ENCODE peak calls at places on chromosomes 1 and 21, in seven cellular contexts. P, W, V, U, I, B and G are unnamed samples. For H3K4me1, the result is how much of the 10 kb centered on the place peaks cover.

GRCh38 chr1:91546876-91547275 is 46.2 kb downstream of the CDC7 start:
- DNase-seq in P (no peak), W (no peak), V (no peak), U (no peak), I (no peak), B (no peak), G (no peak)

GRCh38 chr1:21436488-21437340 is 3.2 kb upstream of the NBPF3 start:
- DNase-seq in P (no peak), W (no peak), V (no peak), U (peak), I (no peak), B (no peak), G (no peak)

GRCh38 chr1:226875641-226876295 is 5.4 kb downstream of the PSEN2 start:
- DNase-seq in P (no peak), W (no peak), V (no peak), U (no peak), I (no peak), B (peak), G (no peak)

GRCh38 chr1:27314169-27314568 is 7.8 kb upstream of the TMEM222 start:
- DNase-seq in P (no peak), W (no peak), V (no peak), U (no peak), I (no peak), B (no peak), G (no peak)

GRCh38 chr1:23475134-23475628 is 8.8 kb downstream of the ASAP3 start:
- DNase-seq in P (no peak), W (no peak), V (no peak), U (no peak), I (no peak), B (peak), G (no peak)

GRCh38 chr1:15956150-15956549 is 19.8 kb downstream of the ZBTB17 start:
- DNase-seq in P (no peak), W (no peak), V (no peak), U (no peak), I (no peak), B (peak), G (no peak)

GRCh38 chr1:42933060-42933586 is 25.5 kb downstream of the SLC2A1 start:
- DNase-seq in P (no peak), W (no peak), V (no peak), U (no peak), I (peak), B (no peak), G (no peak)

GRCh38 chr1:48214820-48215219 is 7.7 kb upstream of the SLC5A9 start:
- DNase-seq in P (no peak), W (no peak), V (no peak), U (no peak), I (no peak), B (no peak), G (no peak)

GRCh38 chr1:13451399-13451965 is 41.2 kb downstream of the PRAMEF20 start:
- DNase-seq in P (no peak), W (no peak), V (no peak), U (no peak), I (no peak), B (no peak), G (no peak)

GRCh38 chr1:6581561-6582305 is 1.9 kb downstream of the ZBTB48 start:
- DNase-seq in P (no peak), W (no peak), V (no peak), U (peak), I (peak), B (no peak), G (no peak)

GRCh38 chr1:172533511-172534116 is 664 bp downstream of the SUCO start:
- DNase-seq in P (peak), W (no peak), V (no peak), U (no peak), I (peak), B (peak), G (no peak)

GRCh38 chr1:240732390-240732789 is 120.4 kb upstream of the GREM2 start:
- DNase-seq in P (no peak), W (no peak), V (no peak), U (no peak), I (no peak), B (peak), G (no peak)

GRCh38 chr21:18985584-18985983 is 582.0 kb upstream of the TMPRSS15 start:
- DNase-seq in P (no peak), W (no peak), V (no peak), U (no peak), I (no peak), B (no peak), G (no peak)

GRCh38 chr1:101996830-101997485 is at the start of gene OLFM3:
- DNase-seq in P (no peak), W (peak), V (no peak), U (peak), I (no peak), B (no peak), G (no peak)

GRCh38 chr1:147598631-147599361 is 57.5 kb downstream of the BCL9 start:
- DNase-seq in P (peak), W (peak), V (no peak), U (peak), I (peak), B (peak), G (peak)

GRCh38 chr21:44594406-44594916 is 2.2 kb upstream of the KRTAP10-6 start:
- DNase-seq in P (no peak), W (no peak), V (no peak), U (no peak), I (no peak), B (no peak), G (no peak)

DNA sequence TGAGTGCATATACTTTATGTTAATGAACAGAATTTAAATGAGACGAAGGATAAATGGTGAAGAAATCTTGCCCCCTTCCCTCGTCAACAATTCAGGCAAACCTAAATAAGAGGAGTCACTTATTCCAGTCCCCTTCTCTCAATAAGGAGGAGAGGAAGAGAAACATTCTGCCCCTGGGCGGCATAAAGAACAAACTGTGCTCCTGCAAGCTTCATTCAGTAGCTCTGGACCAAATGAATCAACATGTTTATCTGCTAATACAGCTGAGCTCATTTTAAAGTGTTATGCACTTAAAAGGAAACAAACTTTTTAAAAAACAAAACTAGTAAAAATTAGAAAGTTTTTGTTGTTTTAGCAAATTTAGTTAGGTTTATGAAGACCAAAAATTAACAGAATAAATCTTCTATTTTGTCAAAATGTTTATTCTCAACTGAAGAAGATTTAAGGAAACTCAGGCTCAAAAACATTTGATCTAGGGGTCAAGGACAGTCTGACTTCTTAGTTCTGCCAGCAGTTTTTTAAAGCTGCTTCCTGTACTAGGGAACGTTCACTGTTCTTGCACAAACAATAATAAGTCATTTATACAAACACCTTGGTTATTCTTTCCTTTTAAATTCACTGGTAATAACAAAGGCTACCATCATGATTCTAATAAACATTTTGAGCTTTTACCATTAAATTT is 58.3 kb downstream of the AKT3 start:
- DNase-seq in P (no peak), W (no peak), V (no peak), U (no peak), I (no peak), B (no peak), G (no peak)
- H3K27ac ChIP-seq in P (no peak), W (no peak), V (peak), U (peak), I (no peak), B (no peak), G (no peak)

GRCh38 chr1:161081151-161081405 is 8.3 kb downstream of the NECTIN4 start:
- DNase-seq in P (no peak), W (no peak), V (no peak), U (no peak), I (no peak), B (no peak), G (no peak)
- H3K4me1 ChIP-seq in P (under half), W (under half), V (under half), U (under half), I (under half), B (under half), G (under half)

DNA sequence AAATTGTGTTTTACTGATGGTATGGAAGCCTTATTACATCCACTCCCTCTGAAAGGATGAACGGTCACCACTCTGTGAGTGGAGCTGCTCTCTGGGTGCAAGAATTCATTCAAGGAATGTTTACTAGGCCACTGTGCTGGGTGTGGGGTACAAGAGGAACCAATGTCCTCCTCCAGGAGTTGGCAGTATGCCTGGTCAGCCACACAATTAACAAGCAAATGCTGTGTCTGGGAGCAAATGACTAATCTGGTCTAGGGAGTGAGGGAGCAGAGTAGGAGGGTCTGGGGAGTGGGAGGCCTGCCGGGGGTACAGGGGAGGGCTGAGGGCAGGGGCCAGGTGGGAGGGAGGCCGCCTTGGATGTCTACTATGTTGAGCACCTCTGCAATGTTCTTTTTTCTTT is 27.2 kb upstream of the TDRD10 start:
- DNase-seq in P (no peak), W (no peak), V (no peak), U (no peak), I (no peak), B (peak), G (no peak)
- H3K27ac ChIP-seq in P (no peak), W (no peak), V (no peak), U (no peak), I (peak), B (no peak), G (no peak)

DNA sequence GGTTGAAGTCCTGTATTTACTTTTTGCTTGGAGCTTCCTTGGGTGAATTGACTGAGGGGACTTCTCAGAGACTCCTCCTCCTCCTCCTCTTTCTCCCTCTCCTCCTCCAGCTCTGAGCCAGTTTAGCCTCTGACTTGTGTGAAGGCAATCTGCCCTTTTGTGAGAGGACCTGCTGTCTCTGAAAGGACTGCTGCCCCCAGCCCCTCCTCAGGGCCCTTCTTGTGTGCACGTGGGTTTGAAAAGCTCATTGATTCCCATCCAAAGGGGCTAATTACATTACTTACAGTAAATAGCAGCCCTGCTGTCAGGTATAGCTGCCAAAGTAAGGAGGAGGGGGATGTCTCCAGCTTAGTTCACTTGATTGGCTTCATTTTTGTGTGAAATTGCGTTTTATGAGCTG is 2.0 kb upstream of the LHX9 start:
- DNase-seq in P (no peak), W (no peak), V (no peak), U (no peak), I (no peak), B (no peak), G (no peak)
- H3K4me1 ChIP-seq in P (half or more), W (half or more), V (half or more), U (under half), I (under half), B (under half), G (half or more)

GRCh38 chr21:38720074-38720473 is 85.7 kb upstream of the ETS2 start:
- DNase-seq in P (no peak), W (no peak), V (no peak), U (no peak), I (no peak), B (no peak), G (no peak)
- H3K27ac ChIP-seq in P (no peak), W (no peak), V (no peak), U (no peak), I (no peak), B (no peak), G (no peak)